ENCODE peak calls at places on chromosomes 12 and 14, in seven cellular contexts. C, X, H, E, T, W and N are unnamed samples.

GRCh38 chr12:2513141-2514037 is 281.4 kb upstream of the FKBP4 start:
- DNase-seq in C (no peak), X (no peak), H (no peak), E (no peak), T (no peak), W (no peak), N (no peak)

GRCh38 chr12:49043856-49044258 is 16.7 kb downstream of the KMT2D start:
- DNase-seq in C (no peak), X (peak), H (peak), E (no peak), T (no peak), W (peak), N (no peak)

GRCh38 chr14:32603992-32604391 is 274.9 kb downstream of the AKAP6 start:
- DNase-seq in C (no peak), X (no peak), H (no peak), E (no peak), T (no peak), W (no peak), N (no peak)

GRCh38 chr14:37253905-37254304 is 56.2 kb downstream of the MIPOL1 start:
- DNase-seq in C (no peak), X (peak), H (no peak), E (no peak), T (no peak), W (no peak), N (no peak)

GRCh38 chr12:10600988-10601387 is 12.4 kb downstream of the MAGOHB start:
- DNase-seq in C (no peak), X (no peak), H (no peak), E (no peak), T (no peak), W (no peak), N (no peak)

GRCh38 chr12:53064613-53065415 is 14.4 kb downstream of the SPRYD3 start:
- DNase-seq in C (no peak), X (no peak), H (no peak), E (no peak), T (no peak), W (no peak), N (no peak)

GRCh38 chr14:69671365-69672050 is 60.1 kb downstream of the SUSD6 start:
- DNase-seq in C (no peak), X (no peak), H (no peak), E (no peak), T (no peak), W (peak), N (no peak)

GRCh38 chr12:80443974-80444666 is at the start of gene PTPRQ:
- DNase-seq in C (no peak), X (no peak), H (no peak), E (no peak), T (no peak), W (no peak), N (no peak)

GRCh38 chr12:54037360-54038259 is 4.8 kb downstream of the HOXC5 start:
- DNase-seq in C (no peak), X (no peak), H (no peak), E (no peak), T (no peak), W (no peak), N (peak)

GRCh38 chr14:75334191-75335051 is 55.8 kb downstream of the FOS start:
- DNase-seq in C (no peak), X (no peak), H (no peak), E (no peak), T (no peak), W (no peak), N (no peak)

GRCh38 chr14:61456720-61457119 is 135.3 kb downstream of the PRKCH start:
- DNase-seq in C (no peak), X (peak), H (peak), E (peak), T (no peak), W (peak), N (no peak)

GRCh38 chr14:28784262-28785021 is 17.9 kb downstream of the FOXG1 start:
- DNase-seq in C (no peak), X (no peak), H (no peak), E (no peak), T (no peak), W (no peak), N (no peak)

GRCh38 chr14:101839236-101839635 is 77.7 kb downstream of the PPP2R5C start:
- DNase-seq in C (no peak), X (no peak), H (no peak), E (no peak), T (no peak), W (no peak), N (no peak)

GRCh38 chr12:41605528-41606295 is 417.6 kb downstream of the PDZRN4 start:
- DNase-seq in C (no peak), X (no peak), H (no peak), E (no peak), T (no peak), W (no peak), N (no peak)

GRCh38 chr14:21408152-21408551 is 24.3 kb upstream of the SUPT16H start:
- DNase-seq in C (peak), X (no peak), H (no peak), E (no peak), T (no peak), W (no peak), N (no peak)

GRCh38 chr12:4118601-4119156 is 154.9 kb upstream of the CCND2 start:
- DNase-seq in C (no peak), X (no peak), H (no peak), E (no peak), T (no peak), W (no peak), N (no peak)

GRCh38 chr12:113961921-113962710 is 4.0 kb downstream of the RBM19 start:
- DNase-seq in C (no peak), X (no peak), H (peak), E (no peak), T (no peak), W (no peak), N (no peak)

GRCh38 chr12:1117970-1118563 is 127.0 kb downstream of the ERC1 start:
- DNase-seq in C (peak), X (peak), H (peak), E (peak), T (peak), W (peak), N (peak)

GRCh38 chr12:95083938-95084337 is 10.5 kb upstream of the NR2C1 start:
- DNase-seq in C (peak), X (no peak), H (no peak), E (no peak), T (no peak), W (no peak), N (no peak)

GRCh38 chr12:110252716-110253115 is 28.3 kb upstream of the ATP2A2 start:
- DNase-seq in C (no peak), X (no peak), H (no peak), E (no peak), T (no peak), W (no peak), N (no peak)

GRCh38 chr12:51980051-51980808 is 26.5 kb upstream of the TAMALIN start:
- DNase-seq in C (peak), X (peak), H (peak), E (peak), T (peak), W (peak), N (peak)

GRCh38 chr14:104431351-104431928 is 148.1 kb upstream of the C14orf180 start:
- DNase-seq in C (no peak), X (no peak), H (no peak), E (no peak), T (no peak), W (no peak), N (no peak)

GRCh38 chr14:54299393-54300363 is 97.1 kb upstream of the CDKN3 start:
- DNase-seq in C (no peak), X (no peak), H (peak), E (no peak), T (no peak), W (no peak), N (no peak)